ENCODE peak calls at places on chromosomes 11 and 22, in six cellular contexts. Y is RWPE1, K is cardiac fibroblast, M is heart left ventricle, N is A549, G is tibial artery. O is an unnamed sample.

GRCh38 chr22:27557554-27558060 is 243.9 kb downstream of the MN1 start:
- DNase-seq in Y (no peak), K (no peak), M (no peak), N (no peak), G (no peak), O (no peak)

GRCh38 chr11:122367809-122368231 is 251.8 kb upstream of the BLID start:
- DNase-seq in Y (peak), K (peak), M (no peak), N (peak), G (peak), O (no peak)

GRCh38 chr11:45773271-45774022 is 31.5 kb upstream of the SLC35C1 start:
- DNase-seq in Y (no peak), K (no peak), M (no peak), N (no peak), G (no peak), O (peak)

GRCh38 chr11:80109652-80110051 is 668.8 kb upstream of the TENM4 start:
- DNase-seq in Y (no peak), K (no peak), M (no peak), N (no peak), G (no peak), O (no peak)

GRCh38 chr11:13278620-13279486 is 1.3 kb downstream of the BMAL1 start:
- DNase-seq in Y (no peak), K (no peak), M (no peak), N (no peak), G (no peak), O (no peak)

GRCh38 chr11:76270387-76270786 is 64.1 kb upstream of the WNT11 start:
- DNase-seq in Y (no peak), K (peak), M (no peak), N (no peak), G (peak), O (no peak)

GRCh38 chr11:125262825-125263218 is 98.3 kb downstream of the PKNOX2 start:
- DNase-seq in Y (no peak), K (peak), M (no peak), N (no peak), G (no peak), O (no peak)

GRCh38 chr22:38162881-38163843 is 18.5 kb downstream of the PLA2G6 start:
- DNase-seq in Y (no peak), K (no peak), M (no peak), N (no peak), G (no peak), O (no peak)

GRCh38 chr11:76237914-76238313 is 31.6 kb upstream of the WNT11 start:
- DNase-seq in Y (no peak), K (peak), M (no peak), N (peak), G (no peak), O (no peak)

GRCh38 chr22:38697055-38697980 is 3.4 kb downstream of the JOSD1 start:
- DNase-seq in Y (no peak), K (peak), M (no peak), N (no peak), G (no peak), O (no peak)

GRCh38 chr11:2566223-2567025 is 121.6 kb downstream of the KCNQ1 start:
- DNase-seq in Y (no peak), K (no peak), M (peak), N (no peak), G (no peak), O (no peak)

GRCh38 chr11:89015614-89016013 is 50.2 kb downstream of the GRM5 start:
- DNase-seq in Y (no peak), K (no peak), M (no peak), N (no peak), G (no peak), O (no peak)

GRCh38 chr11:27293500-27294417 is 69.3 kb downstream of the CCDC34 start:
- DNase-seq in Y (no peak), K (peak), M (no peak), N (no peak), G (no peak), O (no peak)

GRCh38 chr11:44610556-44610955 is 45.1 kb downstream of the CD82 start:
- DNase-seq in Y (no peak), K (no peak), M (no peak), N (no peak), G (no peak), O (no peak)

GRCh38 chr11:112044961-112045360 is 19.8 kb downstream of the DLAT start:
- DNase-seq in Y (no peak), K (no peak), M (no peak), N (no peak), G (no peak), O (no peak)

GRCh38 chr22:17882727-17883126 is 108.5 kb upstream of the BID start:
- DNase-seq in Y (no peak), K (no peak), M (no peak), N (no peak), G (no peak), O (no peak)

GRCh38 chr11:27720277-27720830 is 20.1 kb upstream of the BDNF start:
- DNase-seq in Y (peak), K (peak), M (no peak), N (peak), G (no peak), O (no peak)

GRCh38 chr11:4851033-4851432 is 2.0 kb upstream of the OR51S1 start:
- DNase-seq in Y (no peak), K (peak), M (no peak), N (no peak), G (no peak), O (no peak)

GRCh38 chr22:17083811-17084540 is 824 bp upstream of the IL17RA start:
- DNase-seq in Y (no peak), K (no peak), M (no peak), N (no peak), G (peak), O (no peak)

GRCh38 chr11:121249039-121249663 is 43.4 kb upstream of the SC5D start:
- DNase-seq in Y (peak), K (peak), M (no peak), N (peak), G (no peak), O (no peak)

GRCh38 chr22:49935561-49935960 is 17.1 kb downstream of the CRELD2 start:
- DNase-seq in Y (no peak), K (no peak), M (no peak), N (no peak), G (no peak), O (no peak)

GRCh38 chr11:13761712-13762111 is 93.2 kb downstream of the FAR1 start:
- DNase-seq in Y (no peak), K (no peak), M (no peak), N (no peak), G (no peak), O (no peak)

GRCh38 chr11:1889941-1890855 is 1.5 kb downstream of the PRR33 start:
- DNase-seq in Y (no peak), K (no peak), M (peak), N (no peak), G (no peak), O (no peak)

GRCh38 chr11:32972781-32973180 is 42.9 kb upstream of the DEPDC7 start:
- DNase-seq in Y (no peak), K (no peak), M (no peak), N (no peak), G (no peak), O (no peak)

GRCh38 chr11:129769059-129769458 is 46.6 kb upstream of the TMEM45B start:
- DNase-seq in Y (no peak), K (no peak), M (no peak), N (no peak), G (no peak), O (no peak)

GRCh38 chr11:8593935-8594909 is at the start of gene STK33:
- DNase-seq in Y (peak), K (no peak), M (peak), N (peak), G (no peak), O (no peak)

GRCh38 chr11:130641884-130642283 is 193.4 kb downstream of the ADAMTS15 start:
- DNase-seq in Y (no peak), K (no peak), M (no peak), N (no peak), G (no peak), O (no peak)

GRCh38 chr11:33315822-33316221 is 58.6 kb downstream of the HIPK3 start:
- DNase-seq in Y (no peak), K (peak), M (no peak), N (no peak), G (no peak), O (no peak)

GRCh38 chr11:1943576-1943975 is 3.6 kb upstream of the MRPL23 start:
- DNase-seq in Y (no peak), K (no peak), M (peak), N (no peak), G (no peak), O (no peak)

GRCh38 chr11:130631119-130631518 is 182.7 kb downstream of the ADAMTS15 start:
- DNase-seq in Y (peak), K (peak), M (no peak), N (peak), G (no peak), O (no peak)

GRCh38 chr11:80698646-80699045 is 1257.8 kb upstream of the TENM4 start:
- DNase-seq in Y (peak), K (no peak), M (no peak), N (no peak), G (no peak), O (no peak)

GRCh38 chr11:45771942-45772522 is 32.9 kb upstream of the SLC35C1 start:
- DNase-seq in Y (peak), K (peak), M (peak), N (peak), G (peak), O (peak)

GRCh38 chr11:73267122-73267846 is 4.9 kb upstream of the P2RY6 start:
- DNase-seq in Y (no peak), K (no peak), M (no peak), N (no peak), G (no peak), O (peak)

GRCh38 chr11:116465056-116465455 is 307.7 kb downstream of the BUD13 start:
- DNase-seq in Y (no peak), K (no peak), M (no peak), N (no peak), G (no peak), O (no peak)

GRCh38 chr11:68106165-68106940 is 14.8 kb downstream of the CHKA start:
- DNase-seq in Y (no peak), K (no peak), M (no peak), N (no peak), G (no peak), O (no peak)

GRCh38 chr11:73383249-73384126 is 7.3 kb downstream of the RELT start:
- DNase-seq in Y (no peak), K (no peak), M (no peak), N (no peak), G (no peak), O (no peak)

GRCh38 chr22:46813816-46814597 is 51.6 kb downstream of the TBC1D22A start:
- DNase-seq in Y (no peak), K (peak), M (no peak), N (no peak), G (no peak), O (no peak)

GRCh38 chr11:15519911-15520310 is 405.2 kb downstream of the INSC start:
- DNase-seq in Y (no peak), K (no peak), M (no peak), N (no peak), G (no peak), O (no peak)

GRCh38 chr11:1007279-1007678 is 29.2 kb downstream of the MUC6 start:
- DNase-seq in Y (no peak), K (no peak), M (no peak), N (no peak), G (no peak), O (no peak)